ENCODE peak calls at places on chromosome 7, in four cellular contexts. V is activated naive CD8-positive, alpha-beta T cell treated with anti-CD3 and anti-CD28 coated beads, Interleukin-2, amount 50 U/mL, for 24 hours; M is activated T-helper 1 cell treated with anti-CD3 and anti-CD28 coated beads, Interleukin-12 subunit alpha, Interleukin-12 subunit beta, Interleukin-2, Interleukin-4 antibody, amounts not matched to agents 30 ng/mL and 10 ng/mL and 1 ng/mL, durations not matched to agents 14 hours and 24 hours and 36 hours; B is progenitor cell of endocrine pancreas. Y is an unnamed sample.

GRCh38 chr7:151754142-151754590 is 122.7 kb downstream of the PRKAG2 start:
- DNase-seq in V (peak; percentile 40), M (no peak), B (peak; percentile 63), Y (peak; percentile 39)

GRCh38 chr7:46003896-46004875 is 83.1 kb upstream of the IGFBP3 start:
- DNase-seq in V (no peak), M (no peak), B (no peak), Y (no peak)

GRCh38 chr7:48059706-48060105 is 24.4 kb downstream of the C7orf57 start:
- DNase-seq in V (no peak), M (no peak), B (no peak), Y (no peak)

GRCh38 chr7:56007167-56007652 is 42.8 kb downstream of the NIPSNAP2 start:
- DNase-seq in V (no peak), M (no peak), B (no peak), Y (no peak)

GRCh38 chr7:142459557-142459963 is 201.7 kb upstream of the PRSS58 start:
- DNase-seq in V (no peak), M (no peak), B (no peak), Y (peak; percentile 74)

GRCh38 chr7:98556288-98556687 is 60.8 kb upstream of the NPTX2 start:
- DNase-seq in V (no peak), M (no peak), B (no peak), Y (no peak)

GRCh38 chr7:151485006-151485732 is 34.5 kb downstream of the RHEB start:
- DNase-seq in V (peak; percentile 12), M (no peak), B (no peak), Y (no peak)

GRCh38 chr7:104772405-104772821 is 241.6 kb upstream of the KMT2E start:
- DNase-seq in V (no peak), M (no peak), B (no peak), Y (no peak)

GRCh38 chr7:27108390-27109127 is 6.1 kb upstream of the HOXA2 start:
- DNase-seq in V (no peak), M (no peak), B (peak; percentile 53), Y (no peak)

GRCh38 chr7:104971290-104972071 is 42.5 kb upstream of the KMT2E start:
- DNase-seq in V (no peak), M (no peak), B (no peak), Y (no peak)

GRCh38 chr7:114209968-114210367 is 204.6 kb upstream of the FOXP2 start:
- DNase-seq in V (no peak), M (no peak), B (no peak), Y (no peak)

GRCh38 chr7:116802144-116802747 is 60.1 kb upstream of the CAPZA2 start:
- DNase-seq in V (no peak), M (no peak), B (no peak), Y (no peak)

GRCh38 chr7:36663481-36663880 is 60.8 kb downstream of the AOAH start:
- DNase-seq in V (no peak), M (no peak), B (no peak), Y (no peak)

GRCh38 chr7:93883078-93883916 is 7.3 kb downstream of the TFPI2 start:
- DNase-seq in V (no peak), M (no peak), B (no peak), Y (no peak)

GRCh38 chr7:2725178-2726105 is 37.4 kb downstream of the AMZ1 start:
- DNase-seq in V (no peak), M (no peak), B (no peak), Y (no peak)

GRCh38 chr7:492714-493065 is 27.0 kb downstream of the PDGFA start:
- DNase-seq in V (no peak), M (no peak), B (no peak), Y (no peak)

GRCh38 chr7:44634839-44635591 is 28.6 kb downstream of the OGDH start:
- DNase-seq in V (no peak), M (no peak), B (no peak), Y (no peak)